ENCODE peak calls at places on chromosomes 11 and 22, in eight cellular contexts. D is NCI-H1092 treated with DMSO at 0.1 percent for 48 hours, W is BJ, H is NAMALWA, Y is hippocampal formation, I is heart right ventricle, G is T1000, J is fibroblast of mammary gland. C is an unnamed sample.
A peak's percentile ranks its signal among the peaks of the same experiment; 100 is the strongest.

GRCh38 chr22:43101306-43101705 is 9.2 kb upstream of the BIK start:
- DNase-seq in D (no peak), W (no peak), H (no peak), Y (no peak), I (peak; percentile 57), G (no peak), J (no peak), C (no peak)

GRCh38 chr22:50215297-50216049 is 14.7 kb downstream of the SELENOO start:
- DNase-seq in D (no peak), W (no peak), H (no peak), Y (no peak), I (no peak), G (no peak), J (no peak), C (no peak)

GRCh38 chr11:94731921-94732601 is 36.1 kb upstream of the AMOTL1 start:
- DNase-seq in D (peak; percentile 17), W (peak; percentile 75), H (no peak), Y (no peak), I (peak; percentile 31), G (peak; percentile 54), J (peak; percentile 90), C (no peak)

GRCh38 chr11:12043959-12044772 is 35.7 kb upstream of the DKK3 start:
- DNase-seq in D (peak; percentile 63), W (peak; percentile 98), H (peak; percentile 73), Y (peak; percentile 69), I (peak; percentile 81), G (peak; percentile 73), J (peak; percentile 96), C (peak; percentile 90)

GRCh38 chr11:15106201-15106965 is 8.3 kb upstream of the INSC start:
- DNase-seq in D (no peak), W (no peak), H (no peak), Y (no peak), I (no peak), G (no peak), J (peak; percentile 96), C (no peak)

GRCh38 chr22:44537016-44537936 is 39.2 kb upstream of the RTL6 start:
- DNase-seq in D (no peak), W (no peak), H (no peak), Y (no peak), I (no peak), G (no peak), J (no peak), C (no peak)

GRCh38 chr22:41425704-41426365 is 20.8 kb downstream of the TOB2 start:
- DNase-seq in D (no peak), W (no peak), H (no peak), Y (no peak), I (no peak), G (no peak), J (no peak), C (no peak)

GRCh38 chr11:118895093-118896039 is 11.7 kb downstream of the CXCR5 start:
- DNase-seq in D (no peak), W (no peak), H (peak; percentile 57), Y (no peak), I (peak; percentile 3), G (no peak), J (no peak), C (peak; percentile 67)

GRCh38 chr22:19891350-19892248 is 36.9 kb upstream of the GNB1L start:
- DNase-seq in D (peak; percentile 65), W (no peak), H (peak; percentile 89), Y (no peak), I (no peak), G (peak; percentile 52), J (peak; percentile 84), C (peak; percentile 66)

GRCh38 chr22:28955817-28956216 is 72.4 kb downstream of the ZNRF3 start:
- DNase-seq in D (no peak), W (no peak), H (peak; percentile 33), Y (no peak), I (no peak), G (no peak), J (peak; percentile 14), C (no peak)

GRCh38 chr11:34745209-34745608 is 124.3 kb downstream of the EHF start:
- DNase-seq in D (peak; percentile 55), W (no peak), H (no peak), Y (no peak), I (no peak), G (no peak), J (no peak), C (no peak)

GRCh38 chr11:74641289-74641688 is 48.9 kb downstream of the POLD3 start:
- DNase-seq in D (peak; percentile 23), W (no peak), H (no peak), Y (no peak), I (no peak), G (no peak), J (no peak), C (no peak)

GRCh38 chr11:19821993-19822392 is 109.4 kb downstream of the NAV2 start:
- DNase-seq in D (no peak), W (no peak), H (no peak), Y (no peak), I (no peak), G (no peak), J (no peak), C (no peak)

GRCh38 chr11:77559686-77560425 is 29.9 kb upstream of the AQP11 start:
- DNase-seq in D (no peak), W (peak; percentile 77), H (no peak), Y (no peak), I (no peak), G (no peak), J (peak; percentile 92), C (no peak)